ENCODE peak calls at places on chromosomes 1 and 21, in seven cellular contexts. O, E, W, F, A, Q and P are unnamed samples.

GRCh38 chr1:185850366-185850765 is 116.2 kb downstream of the HMCN1 start:
- DNase-seq in O (no peak), E (no peak), W (no peak), F (no peak), A (no peak), Q (no peak), P (no peak)

GRCh38 chr21:43975469-43976098 is 36.5 kb upstream of the TRAPPC10 start:
- DNase-seq in O (peak), E (peak), W (peak), F (peak), A (peak), Q (peak), P (peak)

GRCh38 chr21:32463889-32464300 is 51.4 kb downstream of the EVA1C start:
- DNase-seq in O (no peak), E (no peak), W (no peak), F (no peak), A (no peak), Q (no peak), P (no peak)

GRCh38 chr1:182707116-182707515 is 22.7 kb upstream of the RGS8 start:
- DNase-seq in O (no peak), E (no peak), W (no peak), F (no peak), A (no peak), Q (no peak), P (no peak)

GRCh38 chr1:101995984-101996731 is 568 bp downstream of the OLFM3 start:
- DNase-seq in O (no peak), E (peak), W (no peak), F (peak), A (no peak), Q (no peak), P (no peak)

GRCh38 chr21:36022704-36023103 is 37.6 kb downstream of the SETD4 start:
- DNase-seq in O (no peak), E (no peak), W (no peak), F (no peak), A (no peak), Q (no peak), P (no peak)

GRCh38 chr1:108949044-108949443 is 14.2 kb downstream of the CLCC1 start:
- DNase-seq in O (no peak), E (no peak), W (no peak), F (no peak), A (no peak), Q (no peak), P (no peak)

GRCh38 chr1:3922201-3922725 is 22.2 kb upstream of the C1orf174 start:
- DNase-seq in O (peak), E (no peak), W (peak), F (no peak), A (no peak), Q (no peak), P (no peak)

GRCh38 chr1:34824817-34825454 is 32.1 kb downstream of the GJA4 start:
- DNase-seq in O (no peak), E (no peak), W (no peak), F (no peak), A (no peak), Q (no peak), P (no peak)

GRCh38 chr1:67270569-67270968 is 37.1 kb upstream of the IL12RB2 start:
- DNase-seq in O (peak), E (no peak), W (no peak), F (no peak), A (no peak), Q (no peak), P (no peak)

GRCh38 chr1:76425843-76426145 is 351.2 kb downstream of the ST6GALNAC3 start:
- DNase-seq in O (no peak), E (no peak), W (no peak), F (no peak), A (no peak), Q (no peak), P (no peak)

GRCh38 chr21:42455196-42455595 is 40.8 kb downstream of the RSPH1 start:
- DNase-seq in O (no peak), E (no peak), W (no peak), F (no peak), A (no peak), Q (no peak), P (peak)

GRCh38 chr1:162632234-162632666 is at the start of gene DDR2:
- DNase-seq in O (no peak), E (no peak), W (no peak), F (peak), A (no peak), Q (no peak), P (no peak)

GRCh38 chr1:204803607-204804006 is 67.1 kb upstream of the NFASC start:
- DNase-seq in O (no peak), E (no peak), W (no peak), F (no peak), A (no peak), Q (no peak), P (no peak)

GRCh38 chr1:212635141-212635601 is 26.6 kb downstream of the ATF3 start:
- DNase-seq in O (no peak), E (no peak), W (no peak), F (peak), A (no peak), Q (no peak), P (no peak)

GRCh38 chr21:25887166-25887565 is 152.4 kb downstream of the GABPA start:
- DNase-seq in O (no peak), E (no peak), W (no peak), F (no peak), A (no peak), Q (no peak), P (no peak)

GRCh38 chr1:234672349-234673135 is 62.6 kb upstream of the IRF2BP2 start:
- DNase-seq in O (no peak), E (no peak), W (no peak), F (peak), A (no peak), Q (no peak), P (no peak)

GRCh38 chr1:205325334-205325884 is 3.9 kb upstream of the NUAK2 start:
- DNase-seq in O (peak), E (no peak), W (peak), F (peak), A (peak), Q (peak), P (peak)

GRCh38 chr1:213474054-213474453 is 423.0 kb downstream of the RPS6KC1 start:
- DNase-seq in O (no peak), E (peak), W (no peak), F (peak), A (no peak), Q (no peak), P (no peak)

GRCh38 chr1:97092824-97093223 is 371.2 kb downstream of the PTBP2 start:
- DNase-seq in O (no peak), E (no peak), W (no peak), F (no peak), A (no peak), Q (no peak), P (no peak)

GRCh38 chr21:45857761-45858160 is 123.8 kb upstream of the COL6A1 start:
- DNase-seq in O (no peak), E (no peak), W (no peak), F (no peak), A (no peak), Q (no peak), P (no peak)

GRCh38 chr1:3442901-3443300 is 11.6 kb upstream of the ARHGEF16 start:
- DNase-seq in O (no peak), E (no peak), W (no peak), F (no peak), A (no peak), Q (no peak), P (no peak)

GRCh38 chr1:10519016-10519417 is 44.3 kb downstream of the PEX14 start:
- DNase-seq in O (no peak), E (no peak), W (no peak), F (peak), A (peak), Q (no peak), P (no peak)

GRCh38 chr21:46399129-46399528 is 59.6 kb upstream of the DIP2A start:
- DNase-seq in O (no peak), E (peak), W (no peak), F (no peak), A (no peak), Q (no peak), P (no peak)

GRCh38 chr1:117821782-117822447 is 107.5 kb downstream of the GDAP2 start:
- DNase-seq in O (no peak), E (no peak), W (no peak), F (no peak), A (peak), Q (no peak), P (no peak)

GRCh38 chr1:27455166-27455811 is 34.7 kb downstream of the WASF2 start:
- DNase-seq in O (peak), E (no peak), W (no peak), F (peak), A (no peak), Q (no peak), P (no peak)

GRCh38 chr1:159879977-159880376 is 17.5 kb upstream of the VSIG8 start:
- DNase-seq in O (no peak), E (no peak), W (no peak), F (no peak), A (no peak), Q (no peak), P (no peak)

GRCh38 chr1:14997646-14998276 is 155.8 kb upstream of the TMEM51 start:
- DNase-seq in O (no peak), E (no peak), W (no peak), F (no peak), A (no peak), Q (no peak), P (no peak)

GRCh38 chr1:78601068-78601467 is 19.2 kb upstream of the IFI44L start:
- DNase-seq in O (no peak), E (no peak), W (no peak), F (no peak), A (no peak), Q (no peak), P (no peak)

GRCh38 chr1:155285063-155285462 is 7.8 kb downstream of the HCN3 start:
- DNase-seq in O (no peak), E (no peak), W (no peak), F (no peak), A (no peak), Q (no peak), P (no peak)

GRCh38 chr1:100793661-100794060 is 74.1 kb downstream of the VCAM1 start:
- DNase-seq in O (no peak), E (no peak), W (no peak), F (no peak), A (no peak), Q (no peak), P (no peak)

GRCh38 chr1:43207229-43207853 is 35.2 kb downstream of the CFAP57 start:
- DNase-seq in O (no peak), E (no peak), W (peak), F (no peak), A (no peak), Q (no peak), P (no peak)

GRCh38 chr1:230288641-230289349 is 137.3 kb downstream of the PGBD5 start:
- DNase-seq in O (no peak), E (peak), W (no peak), F (no peak), A (no peak), Q (no peak), P (no peak)

GRCh38 chr1:72438270-72438669 is 155.9 kb upstream of the NEGR1 start:
- DNase-seq in O (no peak), E (no peak), W (no peak), F (no peak), A (no peak), Q (no peak), P (no peak)

GRCh38 chr1:40438391-40439015 is 11.8 kb upstream of the ZFP69B start:
- DNase-seq in O (peak), E (no peak), W (no peak), F (peak), A (no peak), Q (no peak), P (no peak)

GRCh38 chr21:38910390-38911008 is 104.8 kb downstream of the ETS2 start:
- DNase-seq in O (peak), E (no peak), W (no peak), F (no peak), A (peak), Q (no peak), P (peak)

GRCh38 chr1:46549697-46550681 is 1.5 kb downstream of the KNCN start:
- DNase-seq in O (no peak), E (peak), W (no peak), F (peak), A (peak), Q (peak), P (peak)

GRCh38 chr21:42562816-42563215 is 49.2 kb downstream of the SLC37A1 start:
- DNase-seq in O (no peak), E (peak), W (peak), F (no peak), A (no peak), Q (no peak), P (no peak)